ENCODE peak calls at places on chromosome 6, in eight cellular contexts. F, M, U, K, O, J, H and E are unnamed samples.

GRCh38 chr6:158654960-158655485 is 5.2 kb downstream of the SYTL3 start:
- DNase-seq in F (no peak), M (no peak), U (no peak), K (no peak), O (no peak), J (no peak), H (no peak), E (no peak)

GRCh38 chr6:17057322-17057721 is 44.5 kb upstream of the STMND1 start:
- DNase-seq in F (no peak), M (no peak), U (no peak), K (no peak), O (no peak), J (no peak), H (no peak), E (no peak)

GRCh38 chr6:12260458-12261041 is 29.6 kb upstream of the EDN1 start:
- DNase-seq in F (no peak), M (no peak), U (no peak), K (no peak), O (no peak), J (no peak), H (no peak), E (no peak)

GRCh38 chr6:159890201-159890600 is 587 bp upstream of the MAS1 start:
- DNase-seq in F (no peak), M (no peak), U (no peak), K (no peak), O (no peak), J (no peak), H (no peak), E (no peak)

GRCh38 chr6:46376562-46376969 is 114.7 kb downstream of the RCAN2 start:
- DNase-seq in F (no peak), M (no peak), U (no peak), K (no peak), O (no peak), J (no peak), H (no peak), E (no peak)

GRCh38 chr6:5832621-5833107 is 174.1 kb downstream of the NRN1 start:
- DNase-seq in F (no peak), M (no peak), U (no peak), K (no peak), O (no peak), J (no peak), H (no peak), E (no peak)

GRCh38 chr6:150072201-150072600 is 3.3 kb upstream of the ULBP3 start:
- DNase-seq in F (no peak), M (no peak), U (peak), K (no peak), O (no peak), J (no peak), H (no peak), E (no peak)

GRCh38 chr6:136963259-136963658 is 41.2 kb downstream of the SLC35D3 start:
- DNase-seq in F (no peak), M (no peak), U (no peak), K (no peak), O (no peak), J (no peak), H (no peak), E (no peak)

GRCh38 chr6:105192707-105193465 is 13.1 kb upstream of the POPDC3 start:
- DNase-seq in F (no peak), M (no peak), U (no peak), K (peak), O (no peak), J (no peak), H (no peak), E (no peak)